ENCODE peak calls at places on chromosome 21, in nine cellular contexts. One of them, this sample, is unnamed.

GRCh38 chr21:31409849-31410762 is 66.0 kb upstream of the TIAM1 start:
- DNase-seq in astrocyte of the spinal cord: no peak
- DNase-seq in WERI-Rb-1: no peak
- DNase-seq in body of pancreas: no peak
- DNase-seq in left lung: no peak
- DNase-seq in fibroblast of lung: no peak
- DNase-seq in cardiac fibroblast: peak
- DNase-seq in dorsolateral prefrontal cortex: no peak
- DNase-seq in colonic mucosa: no peak
- DNase-seq in this sample: no peak

GRCh38 chr21:32094792-32095191 is 184.1 kb downstream of the MIS18A start:
- DNase-seq in astrocyte of the spinal cord: no peak
- DNase-seq in WERI-Rb-1: no peak
- DNase-seq in body of pancreas: no peak
- DNase-seq in left lung: no peak
- DNase-seq in fibroblast of lung: peak
- DNase-seq in cardiac fibroblast: peak
- DNase-seq in dorsolateral prefrontal cortex: no peak
- DNase-seq in colonic mucosa: no peak
- DNase-seq in this sample: no peak

GRCh38 chr21:33871171-33871570 is 44.4 kb downstream of the ATP5PO start:
- DNase-seq in astrocyte of the spinal cord: peak
- DNase-seq in WERI-Rb-1: no peak
- DNase-seq in body of pancreas: no peak
- DNase-seq in left lung: no peak
- DNase-seq in fibroblast of lung: peak
- DNase-seq in cardiac fibroblast: peak
- DNase-seq in dorsolateral prefrontal cortex: no peak
- DNase-seq in colonic mucosa: no peak
- DNase-seq in this sample: no peak

GRCh38 chr21:46111193-46111571 is 13.3 kb downstream of the COL6A2 start:
- DNase-seq in astrocyte of the spinal cord: no peak
- DNase-seq in WERI-Rb-1: peak
- DNase-seq in body of pancreas: no peak
- DNase-seq in left lung: peak
- DNase-seq in fibroblast of lung: no peak
- DNase-seq in cardiac fibroblast: no peak
- DNase-seq in dorsolateral prefrontal cortex: peak
- DNase-seq in colonic mucosa: no peak
- DNase-seq in this sample: no peak

GRCh38 chr21:37225440-37225839 is 41.7 kb downstream of the VPS26C start:
- DNase-seq in astrocyte of the spinal cord: no peak
- DNase-seq in WERI-Rb-1: no peak
- DNase-seq in body of pancreas: no peak
- DNase-seq in left lung: no peak
- DNase-seq in fibroblast of lung: no peak
- DNase-seq in cardiac fibroblast: no peak
- DNase-seq in dorsolateral prefrontal cortex: no peak
- DNase-seq in colonic mucosa: no peak
- DNase-seq in this sample: no peak

GRCh38 chr21:17542371-17542992 is 29.6 kb downstream of the CXADR start:
- DNase-seq in astrocyte of the spinal cord: peak
- DNase-seq in WERI-Rb-1: no peak
- DNase-seq in body of pancreas: no peak
- DNase-seq in left lung: no peak
- DNase-seq in fibroblast of lung: peak
- DNase-seq in cardiac fibroblast: peak
- DNase-seq in dorsolateral prefrontal cortex: no peak
- DNase-seq in colonic mucosa: no peak
- DNase-seq in this sample: no peak

GRCh38 chr21:30747159-30747558 is at the start of gene KRTAP21-2:
- DNase-seq in astrocyte of the spinal cord: no peak
- DNase-seq in WERI-Rb-1: no peak
- DNase-seq in body of pancreas: no peak
- DNase-seq in left lung: no peak
- DNase-seq in fibroblast of lung: no peak
- DNase-seq in cardiac fibroblast: no peak
- DNase-seq in dorsolateral prefrontal cortex: no peak
- DNase-seq in colonic mucosa: no peak
- DNase-seq in this sample: no peak

GRCh38 chr21:45386728-45387371 is 18.1 kb upstream of the COL18A1 start:
- DNase-seq in astrocyte of the spinal cord: peak
- DNase-seq in WERI-Rb-1: no peak
- DNase-seq in body of pancreas: peak
- DNase-seq in left lung: peak
- DNase-seq in fibroblast of lung: peak
- DNase-seq in cardiac fibroblast: peak
- DNase-seq in dorsolateral prefrontal cortex: no peak
- DNase-seq in colonic mucosa: no peak
- DNase-seq in this sample: peak

GRCh38 chr21:28069446-28069845 is 923.2 kb downstream of the LTN1 start:
- DNase-seq in astrocyte of the spinal cord: peak
- DNase-seq in WERI-Rb-1: no peak
- DNase-seq in body of pancreas: no peak
- DNase-seq in left lung: no peak
- DNase-seq in fibroblast of lung: peak
- DNase-seq in cardiac fibroblast: peak
- DNase-seq in dorsolateral prefrontal cortex: no peak
- DNase-seq in colonic mucosa: no peak
- DNase-seq in this sample: peak

GRCh38 chr21:45142469-45142868 is 68.1 kb downstream of the ADARB1 start:
- DNase-seq in astrocyte of the spinal cord: peak
- DNase-seq in WERI-Rb-1: no peak
- DNase-seq in body of pancreas: peak
- DNase-seq in left lung: no peak
- DNase-seq in fibroblast of lung: peak
- DNase-seq in cardiac fibroblast: peak
- DNase-seq in dorsolateral prefrontal cortex: no peak
- DNase-seq in colonic mucosa: no peak
- DNase-seq in this sample: no peak

GRCh38 chr21:45102391-45102932 is 28.1 kb downstream of the ADARB1 start:
- DNase-seq in astrocyte of the spinal cord: no peak
- DNase-seq in WERI-Rb-1: no peak
- DNase-seq in body of pancreas: peak
- DNase-seq in left lung: no peak
- DNase-seq in fibroblast of lung: peak
- DNase-seq in cardiac fibroblast: peak
- DNase-seq in dorsolateral prefrontal cortex: no peak
- DNase-seq in colonic mucosa: peak
- DNase-seq in this sample: peak

GRCh38 chr21:44869860-44870747 is 3.4 kb downstream of the PTTG1IP start:
- DNase-seq in astrocyte of the spinal cord: peak
- DNase-seq in WERI-Rb-1: no peak
- DNase-seq in body of pancreas: peak
- DNase-seq in left lung: no peak
- DNase-seq in fibroblast of lung: peak
- DNase-seq in cardiac fibroblast: peak
- DNase-seq in dorsolateral prefrontal cortex: no peak
- DNase-seq in colonic mucosa: no peak
- DNase-seq in this sample: peak

GRCh38 chr21:26679299-26679698 is 106.2 kb upstream of the CYYR1 start:
- DNase-seq in astrocyte of the spinal cord: no peak
- DNase-seq in WERI-Rb-1: no peak
- DNase-seq in body of pancreas: no peak
- DNase-seq in left lung: no peak
- DNase-seq in fibroblast of lung: no peak
- DNase-seq in cardiac fibroblast: no peak
- DNase-seq in dorsolateral prefrontal cortex: no peak
- DNase-seq in colonic mucosa: no peak
- DNase-seq in this sample: no peak

GRCh38 chr21:46340998-46341397 is 17.0 kb downstream of the PCNT start:
- DNase-seq in astrocyte of the spinal cord: no peak
- DNase-seq in WERI-Rb-1: no peak
- DNase-seq in body of pancreas: no peak
- DNase-seq in left lung: peak
- DNase-seq in fibroblast of lung: no peak
- DNase-seq in cardiac fibroblast: no peak
- DNase-seq in dorsolateral prefrontal cortex: no peak
- DNase-seq in colonic mucosa: no peak
- DNase-seq in this sample: no peak

GRCh38 chr21:43362928-43363314 is 64.0 kb downstream of the SIK1 start:
- DNase-seq in astrocyte of the spinal cord: peak
- DNase-seq in WERI-Rb-1: no peak
- DNase-seq in body of pancreas: no peak
- DNase-seq in left lung: no peak
- DNase-seq in fibroblast of lung: peak
- DNase-seq in cardiac fibroblast: no peak
- DNase-seq in dorsolateral prefrontal cortex: no peak
- DNase-seq in colonic mucosa: no peak
- DNase-seq in this sample: no peak

GRCh38 chr21:46092026-46092764 is 5.7 kb upstream of the COL6A2 start:
- DNase-seq in astrocyte of the spinal cord: peak
- DNase-seq in WERI-Rb-1: no peak
- DNase-seq in body of pancreas: peak
- DNase-seq in left lung: peak
- DNase-seq in fibroblast of lung: peak
- DNase-seq in cardiac fibroblast: peak
- DNase-seq in dorsolateral prefrontal cortex: peak
- DNase-seq in colonic mucosa: peak
- DNase-seq in this sample: no peak

GRCh38 chr21:36910581-36911307 is 55.7 kb downstream of the HLCS start:
- DNase-seq in astrocyte of the spinal cord: peak
- DNase-seq in WERI-Rb-1: no peak
- DNase-seq in body of pancreas: no peak
- DNase-seq in left lung: no peak
- DNase-seq in fibroblast of lung: peak
- DNase-seq in cardiac fibroblast: peak
- DNase-seq in dorsolateral prefrontal cortex: no peak
- DNase-seq in colonic mucosa: no peak
- DNase-seq in this sample: peak

GRCh38 chr21:16370176-16370575 is 640.4 kb downstream of the USP25 start:
- DNase-seq in astrocyte of the spinal cord: no peak
- DNase-seq in WERI-Rb-1: no peak
- DNase-seq in body of pancreas: no peak
- DNase-seq in left lung: no peak
- DNase-seq in fibroblast of lung: no peak
- DNase-seq in cardiac fibroblast: no peak
- DNase-seq in dorsolateral prefrontal cortex: no peak
- DNase-seq in colonic mucosa: no peak
- DNase-seq in this sample: no peak

GRCh38 chr21:36705679-36706481 is 7.0 kb downstream of the SIM2 start:
- DNase-seq in astrocyte of the spinal cord: no peak
- DNase-seq in WERI-Rb-1: no peak
- DNase-seq in body of pancreas: no peak
- DNase-seq in left lung: no peak
- DNase-seq in fibroblast of lung: no peak
- DNase-seq in cardiac fibroblast: no peak
- DNase-seq in dorsolateral prefrontal cortex: no peak
- DNase-seq in colonic mucosa: peak
- DNase-seq in this sample: no peak

GRCh38 chr21:26843912-26844257 is 1.3 kb downstream of the ADAMTS1 start:
- DNase-seq in astrocyte of the spinal cord: peak
- DNase-seq in WERI-Rb-1: no peak
- DNase-seq in body of pancreas: no peak
- DNase-seq in left lung: no peak
- DNase-seq in fibroblast of lung: peak
- DNase-seq in cardiac fibroblast: peak
- DNase-seq in dorsolateral prefrontal cortex: no peak
- DNase-seq in colonic mucosa: no peak
- DNase-seq in this sample: peak

DNA sequence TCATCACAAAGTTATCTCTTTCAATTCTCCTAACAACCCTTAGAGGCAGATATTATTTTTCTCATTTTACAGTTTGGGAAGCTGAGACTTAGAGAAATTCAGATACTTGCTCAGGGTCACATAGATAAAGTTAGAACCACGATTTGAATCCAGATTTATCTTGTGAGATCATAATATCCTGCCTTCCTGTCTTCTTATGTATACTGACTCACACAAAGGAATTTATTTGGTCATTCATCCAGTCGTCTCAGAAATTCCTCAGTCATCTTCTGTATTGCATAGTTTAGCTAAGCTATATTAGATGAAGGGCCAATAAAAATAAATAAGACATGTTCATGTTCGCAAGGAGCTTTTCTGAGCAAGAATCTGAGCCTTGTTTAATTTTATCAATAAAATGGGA is 35.8 kb upstream of the RUNX1 start:
- DNase-seq in astrocyte of the spinal cord: peak
- DNase-seq in WERI-Rb-1: no peak
- DNase-seq in body of pancreas: no peak
- DNase-seq in left lung: no peak
- DNase-seq in fibroblast of lung: peak
- DNase-seq in cardiac fibroblast: peak
- DNase-seq in dorsolateral prefrontal cortex: no peak
- DNase-seq in colonic mucosa: no peak
- DNase-seq in this sample: peak
- H3K4me3 ChIP-seq in astrocyte of the spinal cord: no peak
- H3K4me3 ChIP-seq in WERI-Rb-1: no peak
- H3K4me3 ChIP-seq in body of pancreas: no peak
- H3K4me3 ChIP-seq in left lung: no peak
- H3K4me3 ChIP-seq in fibroblast of lung: no peak
- H3K4me3 ChIP-seq in cardiac fibroblast: no peak
- H3K4me3 ChIP-seq in dorsolateral prefrontal cortex: no peak
- H3K4me3 ChIP-seq in colonic mucosa: no peak
- H3K4me3 ChIP-seq in this sample: no peak

GRCh38 chr21:25313891-25314646 is 293.2 kb downstream of the MRPL39 start:
- DNase-seq in astrocyte of the spinal cord: peak
- DNase-seq in WERI-Rb-1: no peak
- DNase-seq in body of pancreas: no peak
- DNase-seq in left lung: no peak
- DNase-seq in fibroblast of lung: peak
- DNase-seq in cardiac fibroblast: peak
- DNase-seq in dorsolateral prefrontal cortex: no peak
- DNase-seq in colonic mucosa: no peak
- DNase-seq in this sample: no peak
- TF ChIP-seq CTCF in astrocyte of the spinal cord: peak
- TF ChIP-seq CTCF in WERI-Rb-1: peak
- TF ChIP-seq CTCF in body of pancreas: no peak
- TF ChIP-seq CTCF in left lung: no peak
- TF ChIP-seq CTCF in fibroblast of lung: peak
- TF ChIP-seq CTCF in cardiac fibroblast: peak
- TF ChIP-seq CTCF in dorsolateral prefrontal cortex: peak
- TF ChIP-seq CTCF in colonic mucosa: no peak
- TF ChIP-seq CTCF in this sample: no peak

DNA sequence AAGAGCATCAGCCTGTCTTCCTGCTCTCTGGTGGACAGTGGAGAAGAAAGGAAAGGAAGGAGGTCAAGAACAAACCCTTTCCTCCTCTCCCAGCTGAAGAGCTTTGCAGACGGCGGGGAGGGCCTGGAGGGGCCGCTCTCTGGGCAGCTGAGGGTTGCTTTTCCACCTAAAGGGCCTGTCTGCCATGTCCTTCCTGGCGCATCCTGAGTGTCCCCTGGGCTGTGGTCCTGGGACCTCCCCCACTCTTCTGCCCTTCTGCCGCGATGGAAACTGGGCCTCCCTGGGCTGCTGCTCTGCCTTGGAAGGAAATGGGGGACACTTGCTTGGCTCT is 107.0 kb downstream of the ETS2 start:
- DNase-seq in astrocyte of the spinal cord: no peak
- DNase-seq in WERI-Rb-1: no peak
- DNase-seq in body of pancreas: no peak
- DNase-seq in left lung: no peak
- DNase-seq in fibroblast of lung: no peak
- DNase-seq in cardiac fibroblast: no peak
- DNase-seq in dorsolateral prefrontal cortex: no peak
- DNase-seq in colonic mucosa: peak
- DNase-seq in this sample: no peak
- H3K4me3 ChIP-seq in astrocyte of the spinal cord: no peak
- H3K4me3 ChIP-seq in WERI-Rb-1: no peak
- H3K4me3 ChIP-seq in body of pancreas: no peak
- H3K4me3 ChIP-seq in left lung: no peak
- H3K4me3 ChIP-seq in fibroblast of lung: no peak
- H3K4me3 ChIP-seq in cardiac fibroblast: no peak
- H3K4me3 ChIP-seq in dorsolateral prefrontal cortex: peak
- H3K4me3 ChIP-seq in colonic mucosa: no peak
- H3K4me3 ChIP-seq in this sample: no peak

GRCh38 chr21:41916888-41917433 is 36.9 kb downstream of the C2CD2 start:
- DNase-seq in astrocyte of the spinal cord: no peak
- DNase-seq in WERI-Rb-1: no peak
- DNase-seq in body of pancreas: no peak
- DNase-seq in left lung: no peak
- DNase-seq in fibroblast of lung: no peak
- DNase-seq in cardiac fibroblast: no peak
- DNase-seq in dorsolateral prefrontal cortex: no peak
- DNase-seq in colonic mucosa: no peak
- DNase-seq in this sample: no peak
- TF ChIP-seq CTCF in astrocyte of the spinal cord: no peak
- TF ChIP-seq CTCF in WERI-Rb-1: no peak
- TF ChIP-seq CTCF in body of pancreas: no peak
- TF ChIP-seq CTCF in left lung: no peak
- TF ChIP-seq CTCF in fibroblast of lung: no peak
- TF ChIP-seq CTCF in cardiac fibroblast: no peak
- TF ChIP-seq CTCF in dorsolateral prefrontal cortex: no peak
- TF ChIP-seq CTCF in colonic mucosa: no peak
- TF ChIP-seq CTCF in this sample: no peak

This sample was measured in bronchial epithelial cell.